ENCODE peak calls at places on chromosomes 5 and 9, in four cellular contexts. E is activated gamma-delta T cell treated with Interleukin-2 at 50 U/mL for 16 hours, U is head of caudate nucleus, V is BE2C. N is an unnamed sample.

GRCh38 chr5:158754018-158754514 is 345.6 kb downstream of the EBF1 start:
- DNase-seq in E (no peak), U (no peak), V (no peak), N (no peak)

GRCh38 chr9:1100945-1101344 is 50.8 kb downstream of the DMRT2 start:
- DNase-seq in E (no peak), U (peak), V (no peak), N (peak)

GRCh38 chr5:96149546-96149945 is 187.9 kb upstream of the ELL2 start:
- DNase-seq in E (no peak), U (no peak), V (no peak), N (no peak)

GRCh38 chr5:121841900-121842299 is 9.8 kb upstream of the FTMT start:
- DNase-seq in E (no peak), U (no peak), V (no peak), N (no peak)

GRCh38 chr9:4662989-4663792 is 1.1 kb downstream of the PLPP6 start:
- DNase-seq in E (no peak), U (no peak), V (no peak), N (no peak)

GRCh38 chr5:147452137-147452838 is 57.6 kb downstream of the DPYSL3 start:
- DNase-seq in E (no peak), U (peak), V (peak), N (no peak)

GRCh38 chr9:65458992-65459391 is 174.0 kb upstream of the FOXD4L5 start:
- DNase-seq in E (no peak), U (no peak), V (no peak), N (no peak)

GRCh38 chr5:83472508-83473343 is 1.2 kb downstream of the VCAN start:
- DNase-seq in E (no peak), U (peak), V (peak), N (peak)

GRCh38 chr9:77896269-77897245 is 135.1 kb downstream of the GNAQ start:
- DNase-seq in E (no peak), U (peak), V (peak), N (no peak)

N was measured in mucosa of descending colon.